ENCODE peak calls at places on chromosomes 7 and 10, in six cellular contexts. One of them, this sample, is unnamed.
A peak's percentile ranks its signal among the peaks of the same experiment; 100 is the strongest.

GRCh38 chr10:66639351-66639750 is 286.5 kb upstream of the LRRTM3 start:
- DNase-seq in GM19239: no peak
- DNase-seq in HT-29: no peak
- DNase-seq in activated CD8-positive, alpha-beta T cell treated with anti-CD3 and anti-CD28 coated beads for 36 hours: no peak
- DNase-seq in nephron progenitor cell: no peak
- DNase-seq in hepatocyte: no peak
- DNase-seq in this sample: no peak

GRCh38 chr7:96136600-96137239 is 185.2 kb downstream of the SLC25A13 start:
- DNase-seq in GM19239: no peak
- DNase-seq in HT-29: no peak
- DNase-seq in activated CD8-positive, alpha-beta T cell treated with anti-CD3 and anti-CD28 coated beads for 36 hours: no peak
- DNase-seq in nephron progenitor cell: no peak
- DNase-seq in hepatocyte: no peak
- DNase-seq in this sample: no peak

GRCh38 chr7:3043544-3044395 is at the start of gene CARD11:
- DNase-seq in GM19239: peak; percentile 55
- DNase-seq in HT-29: no peak
- DNase-seq in activated CD8-positive, alpha-beta T cell treated with anti-CD3 and anti-CD28 coated beads for 36 hours: peak; percentile 78
- DNase-seq in nephron progenitor cell: peak; percentile 25
- DNase-seq in hepatocyte: peak; percentile 53
- DNase-seq in this sample: no peak

GRCh38 chr7:129471402-129471827 is 30.9 kb upstream of the SMKR1 start:
- DNase-seq in GM19239: no peak
- DNase-seq in HT-29: no peak
- DNase-seq in activated CD8-positive, alpha-beta T cell treated with anti-CD3 and anti-CD28 coated beads for 36 hours: no peak
- DNase-seq in nephron progenitor cell: no peak
- DNase-seq in hepatocyte: no peak
- DNase-seq in this sample: no peak

GRCh38 chr10:103905441-103905840 is 12.5 kb downstream of the STN1 start:
- DNase-seq in GM19239: no peak
- DNase-seq in HT-29: no peak
- DNase-seq in activated CD8-positive, alpha-beta T cell treated with anti-CD3 and anti-CD28 coated beads for 36 hours: no peak
- DNase-seq in nephron progenitor cell: no peak
- DNase-seq in hepatocyte: no peak
- DNase-seq in this sample: no peak

GRCh38 chr10:126135177-126135576 is 238.8 kb downstream of the FANK1 start:
- DNase-seq in GM19239: no peak
- DNase-seq in HT-29: no peak
- DNase-seq in activated CD8-positive, alpha-beta T cell treated with anti-CD3 and anti-CD28 coated beads for 36 hours: no peak
- DNase-seq in nephron progenitor cell: no peak
- DNase-seq in hepatocyte: no peak
- DNase-seq in this sample: no peak

GRCh38 chr10:78304091-78305045 is 270.7 kb downstream of the RPS24 start:
- DNase-seq in GM19239: no peak
- DNase-seq in HT-29: no peak
- DNase-seq in activated CD8-positive, alpha-beta T cell treated with anti-CD3 and anti-CD28 coated beads for 36 hours: no peak
- DNase-seq in nephron progenitor cell: no peak
- DNase-seq in hepatocyte: no peak
- DNase-seq in this sample: no peak

GRCh38 chr10:123103944-123104343 is 31.8 kb upstream of the HMX3 start:
- DNase-seq in GM19239: no peak
- DNase-seq in HT-29: no peak
- DNase-seq in activated CD8-positive, alpha-beta T cell treated with anti-CD3 and anti-CD28 coated beads for 36 hours: no peak
- DNase-seq in nephron progenitor cell: no peak
- DNase-seq in hepatocyte: no peak
- DNase-seq in this sample: no peak

GRCh38 chr10:36280396-36280795 is 638.3 kb upstream of the FZD8 start:
- DNase-seq in GM19239: no peak
- DNase-seq in HT-29: no peak
- DNase-seq in activated CD8-positive, alpha-beta T cell treated with anti-CD3 and anti-CD28 coated beads for 36 hours: no peak
- DNase-seq in nephron progenitor cell: no peak
- DNase-seq in hepatocyte: no peak
- DNase-seq in this sample: no peak

GRCh38 chr10:124685251-124685650 is 58.9 kb downstream of the FAM53B start:
- DNase-seq in GM19239: no peak
- DNase-seq in HT-29: no peak
- DNase-seq in activated CD8-positive, alpha-beta T cell treated with anti-CD3 and anti-CD28 coated beads for 36 hours: peak; percentile 42
- DNase-seq in nephron progenitor cell: no peak
- DNase-seq in hepatocyte: no peak
- DNase-seq in this sample: no peak

GRCh38 chr7:45229130-45229920 is 71.7 kb downstream of the RAMP3 start:
- DNase-seq in GM19239: no peak
- DNase-seq in HT-29: no peak
- DNase-seq in activated CD8-positive, alpha-beta T cell treated with anti-CD3 and anti-CD28 coated beads for 36 hours: no peak
- DNase-seq in nephron progenitor cell: no peak
- DNase-seq in hepatocyte: no peak
- DNase-seq in this sample: no peak

GRCh38 chr7:129431911-129432643 is 2.2 kb upstream of the STRIP2 start:
- DNase-seq in GM19239: no peak
- DNase-seq in HT-29: no peak
- DNase-seq in activated CD8-positive, alpha-beta T cell treated with anti-CD3 and anti-CD28 coated beads for 36 hours: no peak
- DNase-seq in nephron progenitor cell: no peak
- DNase-seq in hepatocyte: no peak
- DNase-seq in this sample: no peak

GRCh38 chr7:138460176-138460648 is at the start of gene TRIM24:
- DNase-seq in GM19239: peak; percentile 76
- DNase-seq in HT-29: no peak
- DNase-seq in activated CD8-positive, alpha-beta T cell treated with anti-CD3 and anti-CD28 coated beads for 36 hours: no peak
- DNase-seq in nephron progenitor cell: no peak
- DNase-seq in hepatocyte: no peak
- DNase-seq in this sample: no peak